ENCODE peak calls at places on chromosomes 3 and 15, in nine cellular contexts. J is GM12878, W is HepG2, D is HCT116, O is breast epithelium, T is IMR-90, R is esophagus muscularis mucosa, E is spleen, K is heart left ventricle. Y is an unnamed sample.

GRCh38 chr3:136197159-136197715 is 1.1 kb upstream of the MSL2 start:
- DNase-seq in J (no peak), W (peak; percentile 70), D (no peak), O (no peak), T (no peak), R (no peak), E (no peak), K (no peak), Y (no peak)

GRCh38 chr3:10485380-10485779 is 20.0 kb downstream of the ATP2B2 start:
- DNase-seq in J (no peak), W (no peak), D (no peak), O (no peak), T (no peak), R (no peak), E (no peak), K (no peak), Y (no peak)

GRCh38 chr3:152073267-152073666 is 195.5 kb upstream of the MBNL1 start:
- DNase-seq in J (no peak), W (no peak), D (no peak), O (no peak), T (peak; percentile 28), R (no peak), E (no peak), K (no peak), Y (no peak)

GRCh38 chr3:145798691-145799550 is 362.1 kb downstream of the PLOD2 start:
- DNase-seq in J (no peak), W (no peak), D (no peak), O (no peak), T (no peak), R (no peak), E (no peak), K (no peak), Y (no peak)

GRCh38 chr15:31299588-31300207 is 26.9 kb upstream of the KLF13 start:
- DNase-seq in J (no peak), W (no peak), D (no peak), O (peak; percentile 13), T (no peak), R (peak; percentile 89), E (no peak), K (no peak), Y (no peak)

GRCh38 chr3:64144241-64144900 is 80.9 kb downstream of the PRICKLE2 start:
- DNase-seq in J (no peak), W (no peak), D (no peak), O (no peak), T (no peak), R (no peak), E (no peak), K (no peak), Y (no peak)

GRCh38 chr15:57634290-57634689 is 42.6 kb downstream of the MYZAP start:
- DNase-seq in J (no peak), W (no peak), D (no peak), O (no peak), T (no peak), R (no peak), E (no peak), K (peak; percentile 30), Y (no peak)

GRCh38 chr3:54507876-54508460 is 385.6 kb downstream of the CACNA2D3 start:
- DNase-seq in J (no peak), W (no peak), D (no peak), O (no peak), T (no peak), R (peak; percentile 72), E (no peak), K (no peak), Y (no peak)

GRCh38 chr15:67828379-67828968 is 3.2 kb downstream of the SKOR1 start:
- DNase-seq in J (no peak), W (no peak), D (no peak), O (no peak), T (no peak), R (no peak), E (peak; percentile 48), K (no peak), Y (no peak)

GRCh38 chr3:53159415-53160135 is 1.4 kb upstream of the PRKCD start:
- DNase-seq in J (no peak), W (peak; percentile 95), D (no peak), O (no peak), T (no peak), R (no peak), E (no peak), K (peak; percentile 42), Y (peak; percentile 94)

GRCh38 chr15:90230610-90231009 is 3.1 kb downstream of the CIB1 start:
- DNase-seq in J (no peak), W (no peak), D (no peak), O (no peak), T (no peak), R (no peak), E (peak; percentile 83), K (no peak), Y (no peak)

GRCh38 chr15:84949043-84949442 is 32.6 kb upstream of the PDE8A start:
- DNase-seq in J (no peak), W (no peak), D (no peak), O (no peak), T (peak; percentile 71), R (no peak), E (no peak), K (no peak), Y (no peak)

GRCh38 chr3:171810278-171811058 is at the start of gene PLD1:
- DNase-seq in J (no peak), W (peak; percentile 77), D (peak; percentile 63), O (peak; percentile 71), T (peak; percentile 79), R (peak; percentile 96), E (peak; percentile 91), K (peak; percentile 86), Y (peak; percentile 89)

GRCh38 chr15:29048011-29048410 is 162.2 kb downstream of the APBA2 start:
- DNase-seq in J (no peak), W (no peak), D (no peak), O (no peak), T (no peak), R (no peak), E (peak; percentile 11), K (no peak), Y (no peak)

GRCh38 chr3:54358969-54359648 is 236.8 kb downstream of the CACNA2D3 start:
- DNase-seq in J (no peak), W (no peak), D (no peak), O (peak; percentile 21), T (no peak), R (no peak), E (no peak), K (peak; percentile 53), Y (no peak)

DNA sequence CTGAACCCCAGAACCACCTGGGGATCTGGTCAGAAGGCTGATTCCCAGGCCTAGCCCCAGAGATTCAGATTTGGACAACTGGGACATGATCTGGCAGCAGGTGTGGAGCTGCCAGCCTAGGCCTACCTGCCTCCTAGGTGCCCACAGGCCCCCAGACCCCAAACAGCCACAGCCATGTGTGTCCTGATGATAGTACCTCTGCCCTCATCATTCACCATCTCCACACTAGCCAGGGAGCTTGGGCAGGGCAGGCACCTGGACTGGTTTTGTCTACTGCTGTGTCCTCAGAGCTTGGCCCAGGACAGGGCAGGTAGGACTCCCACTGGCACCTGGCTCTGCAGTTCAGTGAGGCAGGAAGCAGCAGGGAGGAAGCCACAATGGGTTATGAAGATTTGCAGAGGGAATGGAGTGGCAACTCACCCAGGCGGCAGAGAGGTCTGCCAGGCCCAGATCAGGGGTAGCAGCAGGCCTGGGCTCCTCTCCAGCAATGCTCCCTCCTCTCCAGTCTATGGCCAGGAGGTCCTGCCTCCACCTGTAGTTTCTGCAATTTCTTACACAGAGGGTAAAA is 34.8 kb downstream of the HMCES start:
- DNase-seq in J (no peak), W (no peak), D (no peak), O (peak; percentile 43), T (peak; percentile 9), R (no peak), E (no peak), K (no peak), Y (no peak)
- TF ChIP-seq POLR2A in J (peak; percentile 77), W (peak; percentile 31), D (no peak), O (peak; percentile 18), T (no peak), R (no peak), E (no peak), K (no peak), Y (no peak)

GRCh38 chr3:106711650-106712049 is 665.6 kb upstream of the CCDC54 start:
- DNase-seq in J (no peak), W (no peak), D (no peak), O (no peak), T (peak; percentile 78), R (no peak), E (no peak), K (no peak), Y (no peak)
- H3K27ac ChIP-seq in J (no peak overlapping the region), W (no peak overlapping the region), D (no peak overlapping the region), O (no peak overlapping the region), T (no peak overlapping the region), R (no peak overlapping the region), E (no peak overlapping the region), K (no peak overlapping the region), Y (no peak overlapping the region)

GRCh38 chr3:48564022-48564421 is 441 bp upstream of the UCN2 start:
- DNase-seq in J (no peak), W (peak; percentile 58), D (peak; percentile 35), O (no peak), T (peak; percentile 62), R (no peak), E (no peak), K (peak; percentile 33), Y (peak; percentile 28)

GRCh38 chr3:48565186-48565585 is 1.6 kb upstream of the UCN2 start:
- DNase-seq in J (no peak), W (no peak), D (no peak), O (no peak), T (no peak), R (no peak), E (no peak), K (no peak), Y (no peak)

GRCh38 chr3:48563382-48563918 is at the start of gene UCN2:
- DNase-seq in J (no peak), W (no peak), D (no peak), O (no peak), T (peak; percentile 21), R (no peak), E (no peak), K (no peak), Y (no peak)

GRCh38 chr3:48565591-48566400 is 2.2 kb upstream of the UCN2 start:
- DNase-seq in J (no peak), W (no peak), D (peak; percentile 21), O (no peak), T (peak; percentile 64), R (no peak), E (no peak), K (no peak), Y (no peak)

DNA sequence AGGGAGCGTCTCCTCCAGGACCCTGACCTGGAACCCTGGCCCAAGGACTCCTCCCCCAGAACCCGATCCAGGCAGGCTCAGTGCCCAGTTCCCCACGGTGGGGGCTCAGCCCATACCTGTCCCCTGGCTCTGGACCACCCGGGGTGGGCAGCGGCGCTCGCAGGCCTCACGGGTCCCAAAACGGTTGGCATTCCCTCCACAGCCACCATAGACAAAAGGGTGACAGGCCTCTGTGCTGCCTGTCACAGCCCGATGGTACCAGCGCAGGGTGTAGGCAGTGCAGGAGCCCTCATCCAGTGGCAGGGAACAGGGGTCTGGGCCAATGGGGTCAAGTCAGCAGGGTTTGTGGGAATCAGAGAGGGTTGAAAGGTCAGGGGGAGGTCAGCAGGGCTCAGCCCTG is 1.1 kb upstream of the UCN2 start:
- DNase-seq in J (no peak), W (no peak), D (no peak), O (no peak), T (no peak), R (no peak), E (no peak), K (no peak), Y (no peak)
- TF ChIP-seq POLR2A in J (no peak), W (no peak), D (no peak), O (no peak), T (no peak), R (no peak), E (no peak), K (no peak), Y (no peak)

GRCh38 chr15:75171408-75171807 is 30.3 kb upstream of the C15orf39 start:
- DNase-seq in J (peak; percentile 30), W (peak; percentile 56), D (no peak), O (no peak), T (peak; percentile 90), R (no peak), E (no peak), K (no peak), Y (no peak)
- H3K27ac ChIP-seq in J (no peak overlapping the region), W (no peak overlapping the region), D (no peak overlapping the region), O (no peak overlapping the region), T (peak overlapping the region; percentile 4), R (no peak overlapping the region), E (no peak overlapping the region), K (no peak overlapping the region), Y (no peak overlapping the region)

Y was measured in stomach.